ENCODE peak calls at places on chromosomes 1 and 21, in nine cellular contexts. H, D, R, T, Q, E, O, Z and W are unnamed samples.
A peak's percentile ranks its signal among the peaks of the same experiment; 100 is the strongest.

GRCh38 chr1:33764149-33764548 is 99.7 kb upstream of the HMGB4 start:
- DNase-seq in H (no peak), D (no peak), R (no peak), T (no peak), Q (no peak), E (no peak), O (no peak), Z (no peak), W (no peak)

GRCh38 chr1:2088434-2088833 is 38.2 kb downstream of the PRKCZ start:
- DNase-seq in H (no peak), D (peak; percentile 90), R (no peak), T (peak; percentile 78), Q (no peak), E (no peak), O (no peak), Z (no peak), W (no peak)

GRCh38 chr1:63189677-63190076 is 132.7 kb upstream of the FOXD3 start:
- DNase-seq in H (no peak), D (no peak), R (no peak), T (no peak), Q (no peak), E (no peak), O (no peak), Z (no peak), W (no peak)

GRCh38 chr1:17822741-17823426 is 67.8 kb downstream of the ACTL8 start:
- DNase-seq in H (no peak), D (no peak), R (peak; percentile 14), T (no peak), Q (no peak), E (no peak), O (no peak), Z (no peak), W (no peak)

GRCh38 chr1:213474054-213474453 is 423.0 kb downstream of the RPS6KC1 start:
- DNase-seq in H (no peak), D (no peak), R (no peak), T (no peak), Q (no peak), E (no peak), O (no peak), Z (no peak), W (no peak)

GRCh38 chr1:66346057-66346795 is 187.7 kb upstream of the SGIP1 start:
- DNase-seq in H (no peak), D (no peak), R (no peak), T (no peak), Q (no peak), E (no peak), O (peak; percentile 69), Z (no peak), W (no peak)

GRCh38 chr1:9413143-9413876 is 120.6 kb downstream of the SPSB1 start:
- DNase-seq in H (peak; percentile 57), D (peak; percentile 95), R (peak; percentile 84), T (peak; percentile 84), Q (peak; percentile 82), E (no peak), O (peak; percentile 64), Z (peak; percentile 45), W (no peak)

GRCh38 chr1:12697406-12697805 is 18.5 kb upstream of the AADACL3 start:
- DNase-seq in H (no peak), D (no peak), R (no peak), T (peak; percentile 16), Q (no peak), E (no peak), O (no peak), Z (no peak), W (no peak)

GRCh38 chr1:94772230-94772641 is 47.9 kb upstream of the SLC44A3 start:
- DNase-seq in H (no peak), D (peak; percentile 52), R (no peak), T (peak; percentile 81), Q (no peak), E (no peak), O (peak; percentile 97), Z (no peak), W (no peak)

GRCh38 chr1:37448691-37449417 is 25.5 kb upstream of the ZC3H12A start:
- DNase-seq in H (no peak), D (peak; percentile 8), R (no peak), T (peak; percentile 31), Q (no peak), E (no peak), O (peak; percentile 99), Z (no peak), W (no peak)

GRCh38 chr1:48943393-48943792 is 166.7 kb upstream of the BEND5 start:
- DNase-seq in H (no peak), D (no peak), R (no peak), T (peak; percentile 1), Q (no peak), E (no peak), O (peak; percentile 4), Z (no peak), W (no peak)

GRCh38 chr1:59747469-59748014 is 67.2 kb upstream of the HOOK1 start:
- DNase-seq in H (no peak), D (no peak), R (no peak), T (no peak), Q (peak; percentile 42), E (no peak), O (no peak), Z (no peak), W (no peak)

GRCh38 chr1:47181955-47182680 is 7.7 kb downstream of the PDZK1IP1 start:
- DNase-seq in H (no peak), D (peak; percentile 33), R (no peak), T (peak; percentile 83), Q (no peak), E (no peak), O (peak; percentile 71), Z (no peak), W (no peak)

GRCh38 chr1:236702995-236703394 is 16.7 kb downstream of the ACTN2 start:
- DNase-seq in H (no peak), D (no peak), R (no peak), T (no peak), Q (no peak), E (no peak), O (no peak), Z (no peak), W (no peak)

GRCh38 chr21:16913010-16913409 is 599.8 kb upstream of the CXADR start:
- DNase-seq in H (no peak), D (no peak), R (no peak), T (no peak), Q (no peak), E (no peak), O (peak; percentile 59), Z (no peak), W (peak; percentile 16)

DNA sequence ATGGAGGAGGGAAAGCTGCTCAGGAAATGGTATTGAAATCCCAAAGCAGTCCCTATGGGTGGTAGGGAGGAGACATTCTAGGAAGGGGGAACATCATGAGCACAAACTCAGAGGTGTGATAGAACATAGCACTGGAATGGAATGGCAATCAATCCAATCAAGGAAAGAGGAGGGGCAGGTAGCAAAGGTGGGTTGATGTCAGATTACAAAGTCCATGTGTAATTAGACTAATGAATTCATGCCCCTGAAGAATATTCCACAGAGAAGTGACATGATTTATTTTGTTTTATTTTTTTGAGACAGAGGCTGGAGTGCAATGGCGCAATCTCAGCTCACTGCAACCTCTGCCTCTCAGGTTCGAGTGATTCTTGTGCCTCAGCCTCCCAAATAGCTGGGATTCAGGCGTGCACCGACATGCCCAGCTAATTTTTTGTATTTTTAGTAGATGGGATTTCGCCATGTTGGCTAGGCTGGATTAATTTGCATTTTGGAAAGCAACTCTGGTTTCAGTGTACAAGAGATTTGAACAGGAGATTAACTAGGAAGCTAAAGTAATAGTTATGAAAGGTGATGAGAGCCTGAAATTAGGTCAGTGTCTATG is 36.1 kb downstream of the DEGS1 start:
- DNase-seq in H (no peak), D (no peak), R (peak; percentile 49), T (no peak), Q (peak; percentile 8), E (no peak), O (peak; percentile 53), Z (no peak), W (no peak)
- TF ChIP-seq CTCF in H (no peak), D (no peak), R (no peak), T (no peak), Q (no peak), E (no peak), O (no peak), Z (no peak), W (no peak)

DNA sequence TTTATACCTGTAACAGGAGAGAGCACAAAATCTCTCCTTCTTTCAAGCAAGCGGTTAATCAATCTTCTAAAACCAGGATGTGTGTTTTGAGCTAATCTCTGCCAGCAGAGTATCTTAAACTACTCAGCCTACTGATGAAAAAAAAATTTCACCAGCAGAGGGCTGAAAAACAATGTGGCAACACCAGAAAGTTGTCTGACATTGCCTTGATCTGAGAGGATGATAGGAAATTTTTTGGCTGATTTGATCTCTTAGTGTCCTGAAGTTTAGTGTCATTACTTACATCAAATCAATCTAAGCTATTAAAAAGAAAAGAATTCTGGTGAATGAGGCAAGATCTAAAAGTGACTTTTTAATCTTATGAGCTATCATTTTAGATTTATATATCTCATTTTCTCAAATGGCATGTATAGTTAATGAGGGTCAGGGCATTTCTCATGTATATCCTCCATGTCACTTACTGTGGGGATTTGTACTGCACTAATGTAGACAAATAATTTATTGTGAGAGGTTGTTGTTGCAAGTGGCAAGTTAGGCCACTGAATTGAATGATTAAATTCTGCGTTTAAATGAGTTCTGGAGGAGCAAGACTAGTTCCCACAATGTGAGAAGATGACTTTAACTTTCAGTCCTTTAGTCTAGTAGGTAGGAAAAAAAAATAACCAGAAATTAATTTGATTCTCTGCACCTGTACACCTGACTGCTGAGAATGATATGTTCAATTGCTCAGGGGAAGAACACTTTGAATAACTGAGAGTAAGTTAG is 10.8 kb downstream of the ADAMTS1 start:
- DNase-seq in H (no peak), D (peak; percentile 58), R (no peak), T (peak; percentile 58), Q (no peak), E (no peak), O (peak; percentile 24), Z (no peak), W (no peak)
- TF ChIP-seq CTCF in H (peak; percentile 36), D (peak; percentile 38), R (no peak), T (peak; percentile 35), Q (no peak), E (peak; percentile 38), O (peak; percentile 19), Z (no peak), W (peak; percentile 23)

DNA sequence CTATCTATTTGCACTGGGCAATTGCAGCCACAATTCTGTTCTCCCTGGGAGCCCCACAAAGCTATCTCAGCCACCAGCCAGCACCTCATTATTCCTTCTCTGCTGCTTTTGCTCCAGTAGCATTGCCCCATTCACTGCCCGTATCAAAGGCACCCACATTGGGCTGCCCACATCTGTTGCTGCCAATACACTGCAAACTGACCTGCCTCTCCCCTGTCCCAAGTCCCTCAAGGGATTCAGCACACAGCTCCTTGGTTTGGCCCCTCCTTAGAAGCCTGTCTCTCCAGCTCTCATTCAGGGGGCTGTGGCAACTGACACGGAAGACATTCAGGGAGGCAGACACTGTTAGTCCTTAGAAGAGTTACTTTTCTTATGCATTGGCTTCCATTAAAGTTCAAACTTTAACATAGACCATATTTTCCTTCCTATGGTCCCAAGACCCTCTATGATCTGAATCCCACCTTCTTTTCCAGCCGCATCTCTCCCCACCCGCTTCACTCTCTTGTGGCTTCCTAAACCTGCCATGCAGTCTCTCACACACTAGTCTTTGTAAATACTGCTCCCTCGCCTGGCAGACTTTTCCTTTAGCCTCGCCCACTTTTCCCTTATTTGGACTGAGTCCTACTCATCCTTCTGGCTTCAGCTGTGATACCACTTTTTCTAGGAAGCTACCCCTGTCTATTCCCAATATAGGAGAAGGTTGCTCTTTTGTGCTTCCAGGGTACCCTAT is 19.3 kb upstream of the KLHDC8A start:
- DNase-seq in H (no peak), D (peak; percentile 68), R (no peak), T (peak; percentile 53), Q (peak; percentile 73), E (no peak), O (peak; percentile 78), Z (no peak), W (no peak)
- TF ChIP-seq CTCF in H (no peak), D (peak; percentile 20), R (no peak), T (no peak), Q (peak; percentile 32), E (no peak), O (no peak), Z (no peak), W (no peak)

GRCh38 chr1:218250492-218250891 is 34.6 kb upstream of the RRP15 start:
- DNase-seq in H (no peak), D (no peak), R (no peak), T (peak; percentile 32), Q (no peak), E (no peak), O (no peak), Z (no peak), W (no peak)
- TF ChIP-seq CTCF in H (no peak), D (peak; percentile 19), R (no peak), T (peak; percentile 27), Q (no peak), E (no peak), O (no peak), Z (no peak), W (no peak)